ENCODE peak calls at places on chromosome 17, in nine cellular contexts. M is NCI-H345; T is Kasumi-1; Z is activated CD4-positive, alpha-beta memory T cell treated with anti-CD3 and anti-CD28 coated beads, Interleukin-2, amount 10 ng/mL, durations not matched to agents 7 days and 5 days; W is heart right ventricle; V is neural crest cell; C is head of caudate nucleus; P is stimulated activated CD4-positive, alpha-beta T cell treated with anti-CD3 and anti-CD28 coated beads, Interleukin-1b, Interleukin-23, amount 100 ng/mL, for 1 hour; N is NCI-H524 treated with DMSO at 0.1 percent for 48 hours. G is an unnamed sample.

GRCh38 chr17:81090361-81091133 is 55.6 kb downstream of the BAIAP2 start:
- DNase-seq in M (no peak), T (peak; percentile 55), Z (peak; percentile 56), W (no peak), V (no peak), C (no peak), P (peak; percentile 9), N (no peak), G (no peak)

GRCh38 chr17:20999044-20999573 is 43.7 kb downstream of the USP22 start:
- DNase-seq in M (no peak), T (no peak), Z (no peak), W (no peak), V (no peak), C (no peak), P (no peak), N (no peak), G (no peak)

GRCh38 chr17:81452551-81452950 is 57.3 kb downstream of the BAHCC1 start:
- DNase-seq in M (no peak), T (no peak), Z (no peak), W (no peak), V (no peak), C (no peak), P (no peak), N (no peak), G (no peak)

GRCh38 chr17:81556175-81556691 is 4.1 kb upstream of the FAAP100 start:
- DNase-seq in M (no peak), T (no peak), Z (no peak), W (no peak), V (no peak), C (no peak), P (no peak), N (no peak), G (no peak)

GRCh38 chr17:27506348-27507218 is 50.3 kb downstream of the KSR1 start:
- DNase-seq in M (peak; percentile 37), T (no peak), Z (no peak), W (no peak), V (no peak), C (no peak), P (no peak), N (no peak), G (no peak)

GRCh38 chr17:28871056-28871579 is 16.3 kb downstream of the ERAL1 start:
- DNase-seq in M (no peak), T (peak; percentile 7), Z (peak; percentile 67), W (no peak), V (no peak), C (no peak), P (no peak), N (no peak), G (no peak)

GRCh38 chr17:5762191-5762590 is 177.9 kb upstream of the NLRP1 start:
- DNase-seq in M (no peak), T (no peak), Z (no peak), W (no peak), V (no peak), C (no peak), P (no peak), N (no peak), G (no peak)

GRCh38 chr17:28563475-28563874 is 7.8 kb downstream of the PIGS start:
- DNase-seq in M (no peak), T (no peak), Z (no peak), W (no peak), V (no peak), C (no peak), P (no peak), N (no peak), G (no peak)

GRCh38 chr17:66707051-66707450 is 127.9 kb upstream of the CACNG5 start:
- DNase-seq in M (no peak), T (no peak), Z (no peak), W (no peak), V (peak; percentile 30), C (no peak), P (no peak), N (no peak), G (no peak)

GRCh38 chr17:79837888-79838540 is 1.2 kb downstream of the CBX4 start:
- DNase-seq in M (no peak), T (peak; percentile 32), Z (peak; percentile 53), W (no peak), V (no peak), C (no peak), P (no peak), N (no peak), G (no peak)

GRCh38 chr17:77422104-77422782 is 281.5 kb downstream of the SEC14L1 start:
- DNase-seq in M (no peak), T (no peak), Z (no peak), W (no peak), V (no peak), C (no peak), P (no peak), N (no peak), G (no peak)

GRCh38 chr17:10127819-10128375 is 70.5 kb downstream of the GAS7 start:
- DNase-seq in M (no peak), T (peak; percentile 38), Z (no peak), W (peak; percentile 82), V (no peak), C (peak; percentile 44), P (no peak), N (peak; percentile 45), G (no peak)

GRCh38 chr17:63693411-63694113 is 6.4 kb downstream of the LIMD2 start:
- DNase-seq in M (no peak), T (no peak), Z (no peak), W (no peak), V (no peak), C (no peak), P (no peak), N (no peak), G (no peak)

GRCh38 chr17:74190807-74191206 is 12.7 kb upstream of the RPL38 start:
- DNase-seq in M (no peak), T (peak; percentile 30), Z (no peak), W (no peak), V (no peak), C (no peak), P (no peak), N (no peak), G (no peak)

GRCh38 chr17:6679241-6679640 is 27.7 kb downstream of the C17orf100 start:
- DNase-seq in M (no peak), T (no peak), Z (no peak), W (no peak), V (no peak), C (no peak), P (no peak), N (no peak), G (no peak)

GRCh38 chr17:75818326-75818885 is 25.8 kb downstream of the UNC13D start:
- DNase-seq in M (no peak), T (no peak), Z (no peak), W (no peak), V (no peak), C (no peak), P (no peak), N (no peak), G (no peak)

GRCh38 chr17:82204831-82205719 is 7.6 kb downstream of the CCDC57 start:
- DNase-seq in M (peak; percentile 96), T (peak; percentile 70), Z (no peak), W (no peak), V (no peak), C (no peak), P (no peak), N (no peak), G (peak; percentile 73)

GRCh38 chr17:59527325-59527917 is 38.0 kb upstream of the DHX40 start:
- DNase-seq in M (no peak), T (no peak), Z (no peak), W (no peak), V (no peak), C (no peak), P (no peak), N (no peak), G (no peak)

GRCh38 chr17:78822552-78822951 is 18.1 kb downstream of the USP36 start:
- DNase-seq in M (no peak), T (no peak), Z (no peak), W (no peak), V (no peak), C (no peak), P (no peak), N (no peak), G (no peak)

GRCh38 chr17:55334881-55335523 is 70.2 kb downstream of the HLF start:
- DNase-seq in M (no peak), T (no peak), Z (no peak), W (no peak), V (no peak), C (peak; percentile 30), P (no peak), N (no peak), G (no peak)

GRCh38 chr17:40490289-40490853 is 11.1 kb downstream of the TNS4 start:
- DNase-seq in M (peak; percentile 83), T (no peak), Z (peak; percentile 30), W (peak; percentile 40), V (no peak), C (peak; percentile 66), P (no peak), N (peak; percentile 14), G (peak; percentile 18)

GRCh38 chr17:8621585-8621984 is 8.9 kb downstream of the MYH10 start:
- DNase-seq in M (no peak), T (no peak), Z (no peak), W (no peak), V (no peak), C (no peak), P (no peak), N (no peak), G (no peak)

GRCh38 chr17:8611671-8612298 is 18.7 kb downstream of the MYH10 start:
- DNase-seq in M (no peak), T (no peak), Z (no peak), W (no peak), V (no peak), C (no peak), P (no peak), N (no peak), G (no peak)

GRCh38 chr17:41777157-41777578 is 9.3 kb downstream of the JUP start:
- DNase-seq in M (no peak), T (no peak), Z (no peak), W (peak; percentile 79), V (no peak), C (no peak), P (no peak), N (no peak), G (peak; percentile 63)

G was measured in SHP77.